ENCODE peak calls at places on chromosomes 12 and 14, in eight cellular contexts. R, N, H, C, W, I, K and X are unnamed samples.

GRCh38 chr14:49861581-49861922 is 9.0 kb upstream of the NEMF start:
- DNase-seq in R (peak; percentile 36), N (peak; percentile 67), H (no peak), C (peak; percentile 72), W (no peak), I (no peak), K (peak; percentile 61), X (peak; percentile 61)

GRCh38 chr12:77299910-77300772 is 234.8 kb upstream of the E2F7 start:
- DNase-seq in R (no peak), N (no peak), H (no peak), C (peak; percentile 35), W (no peak), I (no peak), K (peak; percentile 74), X (no peak)

GRCh38 chr14:100577986-100578431 is 9.2 kb downstream of the BEGAIN start:
- DNase-seq in R (no peak), N (peak; percentile 34), H (no peak), C (no peak), W (no peak), I (no peak), K (no peak), X (no peak)

GRCh38 chr14:55136868-55137785 is 8.1 kb downstream of the LGALS3 start:
- DNase-seq in R (no peak), N (no peak), H (peak; percentile 49), C (peak; percentile 77), W (no peak), I (no peak), K (no peak), X (peak; percentile 70)

GRCh38 chr12:57549909-57550627 is at the start of gene KIF5A:
- DNase-seq in R (peak; percentile 81), N (peak; percentile 56), H (peak; percentile 32), C (peak; percentile 43), W (no peak), I (peak; percentile 60), K (no peak), X (no peak)

GRCh38 chr12:92075425-92075891 is 70.2 kb downstream of the BTG1 start:
- DNase-seq in R (peak; percentile 37), N (no peak), H (no peak), C (peak; percentile 50), W (no peak), I (no peak), K (no peak), X (no peak)

GRCh38 chr14:64303471-64303917 is 9.3 kb upstream of the ESR2 start:
- DNase-seq in R (peak; percentile 75), N (no peak), H (no peak), C (peak; percentile 70), W (no peak), I (peak; percentile 36), K (peak; percentile 72), X (peak; percentile 16)

GRCh38 chr14:34660796-34661195 is 30.8 kb upstream of the SNX6 start:
- DNase-seq in R (no peak), N (no peak), H (no peak), C (no peak), W (no peak), I (no peak), K (no peak), X (no peak)

GRCh38 chr14:91744068-91744480 is 12.2 kb upstream of the CATSPERB start:
- DNase-seq in R (no peak), N (no peak), H (no peak), C (no peak), W (no peak), I (no peak), K (peak; percentile 90), X (no peak)

GRCh38 chr14:36301159-36301558 is 19.3 kb downstream of the MBIP start:
- DNase-seq in R (no peak), N (no peak), H (no peak), C (no peak), W (no peak), I (no peak), K (no peak), X (no peak)

GRCh38 chr12:30166416-30166815 is 382.7 kb upstream of the TMTC1 start:
- DNase-seq in R (no peak), N (no peak), H (no peak), C (no peak), W (no peak), I (no peak), K (no peak), X (no peak)

GRCh38 chr12:27331927-27332324 is 710 bp upstream of the BMAL2 start:
- DNase-seq in R (no peak), N (no peak), H (no peak), C (no peak), W (no peak), I (no peak), K (no peak), X (no peak)

GRCh38 chr14:70896981-70897380 is 10.3 kb upstream of the PCNX1 start:
- DNase-seq in R (no peak), N (no peak), H (no peak), C (peak; percentile 9), W (no peak), I (no peak), K (no peak), X (no peak)

GRCh38 chr14:67722293-67722692 is 20.6 kb downstream of the RDH12 start:
- DNase-seq in R (no peak), N (no peak), H (peak; percentile 44), C (no peak), W (no peak), I (no peak), K (no peak), X (peak; percentile 76)

GRCh38 chr12:124665516-124665915 is 98.1 kb upstream of the NCOR2 start:
- DNase-seq in R (no peak), N (no peak), H (no peak), C (no peak), W (no peak), I (no peak), K (peak; percentile 75), X (no peak)

GRCh38 chr12:79975143-79975542 is 40.2 kb upstream of the PPP1R12A start:
- DNase-seq in R (no peak), N (no peak), H (no peak), C (no peak), W (no peak), I (no peak), K (no peak), X (no peak)

GRCh38 chr12:31317471-31318397 is 8.2 kb downstream of the SINHCAF start:
- DNase-seq in R (no peak), N (no peak), H (no peak), C (no peak), W (no peak), I (no peak), K (no peak), X (no peak)

GRCh38 chr14:55794655-55795583 is 214.9 kb downstream of the KTN1 start:
- DNase-seq in R (no peak), N (no peak), H (no peak), C (no peak), W (peak; percentile 15), I (no peak), K (peak; percentile 63), X (no peak)

GRCh38 chr14:100325958-100326357 is 2.8 kb downstream of the SLC25A47 start:
- DNase-seq in R (no peak), N (no peak), H (no peak), C (no peak), W (no peak), I (no peak), K (no peak), X (no peak)

GRCh38 chr12:72102150-72102549 is 163.5 kb downstream of the TPH2 start:
- DNase-seq in R (no peak), N (no peak), H (no peak), C (no peak), W (no peak), I (no peak), K (no peak), X (no peak)

GRCh38 chr14:67541448-67542387 is 8.6 kb downstream of the PLEKHH1 start:
- DNase-seq in R (no peak), N (no peak), H (no peak), C (no peak), W (no peak), I (no peak), K (no peak), X (no peak)

GRCh38 chr14:74573421-74574091 is 38.5 kb downstream of the LTBP2 start:
- DNase-seq in R (no peak), N (peak; percentile 12), H (no peak), C (no peak), W (no peak), I (no peak), K (peak; percentile 77), X (no peak)

GRCh38 chr14:57871487-57872080 is 5.7 kb upstream of the SLC35F4 start:
- DNase-seq in R (peak; percentile 8), N (no peak), H (peak; percentile 4), C (peak; percentile 79), W (no peak), I (peak; percentile 26), K (no peak), X (peak; percentile 13)

GRCh38 chr12:111440631-111441030 is 34.9 kb downstream of the SH2B3 start:
- DNase-seq in R (no peak), N (no peak), H (no peak), C (no peak), W (no peak), I (no peak), K (no peak), X (no peak)

GRCh38 chr14:80567905-80568512 is 356.7 kb upstream of the DIO2 start:
- DNase-seq in R (no peak), N (no peak), H (no peak), C (no peak), W (no peak), I (no peak), K (peak; percentile 86), X (no peak)

GRCh38 chr12:26630546-26631027 is 202.4 kb downstream of the ITPR2 start:
- DNase-seq in R (no peak), N (no peak), H (no peak), C (no peak), W (peak; percentile 67), I (no peak), K (no peak), X (no peak)

GRCh38 chr14:38125484-38125912 is 82.2 kb upstream of the SSTR1 start:
- DNase-seq in R (no peak), N (no peak), H (no peak), C (no peak), W (no peak), I (no peak), K (no peak), X (no peak)

GRCh38 chr14:29900609-29901350 is 26.9 kb downstream of the PRKD1 start:
- DNase-seq in R (no peak), N (no peak), H (no peak), C (no peak), W (no peak), I (no peak), K (no peak), X (no peak)

GRCh38 chr14:33911046-33911445 is 39.8 kb downstream of the EGLN3 start:
- DNase-seq in R (no peak), N (no peak), H (no peak), C (no peak), W (no peak), I (no peak), K (no peak), X (no peak)

GRCh38 chr14:74571441-74571841 is 40.6 kb downstream of the LTBP2 start:
- DNase-seq in R (no peak), N (no peak), H (no peak), C (no peak), W (no peak), I (no peak), K (peak; percentile 61), X (no peak)

GRCh38 chr12:110279976-110280783 is 867 bp upstream of the ATP2A2 start:
- DNase-seq in R (peak; percentile 71), N (peak; percentile 65), H (peak; percentile 67), C (peak; percentile 52), W (peak; percentile 34), I (peak; percentile 37), K (no peak), X (peak; percentile 78)

GRCh38 chr12:77816196-77816595 is 14.5 kb upstream of the NAV3 start:
- DNase-seq in R (no peak), N (no peak), H (no peak), C (no peak), W (no peak), I (peak; percentile 1), K (no peak), X (no peak)

GRCh38 chr14:93301821-93302447 is 30.9 kb downstream of the BTBD7 start:
- DNase-seq in R (no peak), N (no peak), H (no peak), C (no peak), W (no peak), I (no peak), K (peak; percentile 52), X (no peak)